ENCODE peak calls at places on chromosomes 3 and 15, in nine cellular contexts. One of them, this sample, is unnamed.

GRCh38 chr3:12897537-12898289 is 56.3 kb upstream of the RPL32 start:
- DNase-seq in GM20000: no peak
- DNase-seq in stimulated activated effector memory CD8-positive, alpha-beta T cell treated with anti-CD3 and anti-CD28 coated beads, Interleukin-12 subunit alpha, Interleukin-12 subunit beta, amount 100 ng/mL, for 72 hours: no peak
- DNase-seq in cerebellar cortex: no peak
- DNase-seq in progenitor cell of endocrine pancreas: no peak
- DNase-seq in neuronal stem cell: no peak
- DNase-seq in EL: no peak
- DNase-seq in heart right ventricle: no peak
- DNase-seq in activated B cell treated with CpG ODN at 0.5 μM for 24 hours: no peak
- DNase-seq in this sample: no peak

GRCh38 chr3:23712095-23712494 is 93.7 kb upstream of the UBE2E1 start:
- DNase-seq in GM20000: no peak
- DNase-seq in stimulated activated effector memory CD8-positive, alpha-beta T cell treated with anti-CD3 and anti-CD28 coated beads, Interleukin-12 subunit alpha, Interleukin-12 subunit beta, amount 100 ng/mL, for 72 hours: no peak
- DNase-seq in cerebellar cortex: no peak
- DNase-seq in progenitor cell of endocrine pancreas: no peak
- DNase-seq in neuronal stem cell: no peak
- DNase-seq in EL: no peak
- DNase-seq in heart right ventricle: no peak
- DNase-seq in activated B cell treated with CpG ODN at 0.5 μM for 24 hours: no peak
- DNase-seq in this sample: no peak

GRCh38 chr3:16504242-16504641 is 9.3 kb downstream of the RFTN1 start:
- DNase-seq in GM20000: peak
- DNase-seq in stimulated activated effector memory CD8-positive, alpha-beta T cell treated with anti-CD3 and anti-CD28 coated beads, Interleukin-12 subunit alpha, Interleukin-12 subunit beta, amount 100 ng/mL, for 72 hours: no peak
- DNase-seq in cerebellar cortex: no peak
- DNase-seq in progenitor cell of endocrine pancreas: no peak
- DNase-seq in neuronal stem cell: no peak
- DNase-seq in EL: peak
- DNase-seq in heart right ventricle: no peak
- DNase-seq in activated B cell treated with CpG ODN at 0.5 μM for 24 hours: no peak
- DNase-seq in this sample: no peak

GRCh38 chr3:112136959-112137693 is 4.1 kb upstream of the GCSAM start:
- DNase-seq in GM20000: no peak
- DNase-seq in stimulated activated effector memory CD8-positive, alpha-beta T cell treated with anti-CD3 and anti-CD28 coated beads, Interleukin-12 subunit alpha, Interleukin-12 subunit beta, amount 100 ng/mL, for 72 hours: no peak
- DNase-seq in cerebellar cortex: peak
- DNase-seq in progenitor cell of endocrine pancreas: no peak
- DNase-seq in neuronal stem cell: peak
- DNase-seq in EL: peak
- DNase-seq in heart right ventricle: no peak
- DNase-seq in activated B cell treated with CpG ODN at 0.5 μM for 24 hours: no peak
- DNase-seq in this sample: peak

GRCh38 chr3:142876417-142876816 is 12.5 kb downstream of the PCOLCE2 start:
- DNase-seq in GM20000: no peak
- DNase-seq in stimulated activated effector memory CD8-positive, alpha-beta T cell treated with anti-CD3 and anti-CD28 coated beads, Interleukin-12 subunit alpha, Interleukin-12 subunit beta, amount 100 ng/mL, for 72 hours: no peak
- DNase-seq in cerebellar cortex: no peak
- DNase-seq in progenitor cell of endocrine pancreas: no peak
- DNase-seq in neuronal stem cell: no peak
- DNase-seq in EL: no peak
- DNase-seq in heart right ventricle: no peak
- DNase-seq in activated B cell treated with CpG ODN at 0.5 μM for 24 hours: no peak
- DNase-seq in this sample: no peak

GRCh38 chr15:78291698-78292097 is 7.7 kb downstream of the SKIC8 start:
- DNase-seq in GM20000: no peak
- DNase-seq in stimulated activated effector memory CD8-positive, alpha-beta T cell treated with anti-CD3 and anti-CD28 coated beads, Interleukin-12 subunit alpha, Interleukin-12 subunit beta, amount 100 ng/mL, for 72 hours: no peak
- DNase-seq in cerebellar cortex: no peak
- DNase-seq in progenitor cell of endocrine pancreas: no peak
- DNase-seq in neuronal stem cell: no peak
- DNase-seq in EL: no peak
- DNase-seq in heart right ventricle: no peak
- DNase-seq in activated B cell treated with CpG ODN at 0.5 μM for 24 hours: no peak
- DNase-seq in this sample: no peak

GRCh38 chr3:20323307-20323927 is 137.4 kb upstream of the SGO1 start:
- DNase-seq in GM20000: no peak
- DNase-seq in stimulated activated effector memory CD8-positive, alpha-beta T cell treated with anti-CD3 and anti-CD28 coated beads, Interleukin-12 subunit alpha, Interleukin-12 subunit beta, amount 100 ng/mL, for 72 hours: no peak
- DNase-seq in cerebellar cortex: no peak
- DNase-seq in progenitor cell of endocrine pancreas: no peak
- DNase-seq in neuronal stem cell: no peak
- DNase-seq in EL: no peak
- DNase-seq in heart right ventricle: no peak
- DNase-seq in activated B cell treated with CpG ODN at 0.5 μM for 24 hours: no peak
- DNase-seq in this sample: no peak

GRCh38 chr3:197482001-197482400 is 73.8 kb downstream of the BDH1 start:
- DNase-seq in GM20000: no peak
- DNase-seq in stimulated activated effector memory CD8-positive, alpha-beta T cell treated with anti-CD3 and anti-CD28 coated beads, Interleukin-12 subunit alpha, Interleukin-12 subunit beta, amount 100 ng/mL, for 72 hours: no peak
- DNase-seq in cerebellar cortex: no peak
- DNase-seq in progenitor cell of endocrine pancreas: no peak
- DNase-seq in neuronal stem cell: no peak
- DNase-seq in EL: peak
- DNase-seq in heart right ventricle: no peak
- DNase-seq in activated B cell treated with CpG ODN at 0.5 μM for 24 hours: no peak
- DNase-seq in this sample: peak

GRCh38 chr3:36796896-36797295 is 32.5 kb upstream of the DCLK3 start:
- DNase-seq in GM20000: no peak
- DNase-seq in stimulated activated effector memory CD8-positive, alpha-beta T cell treated with anti-CD3 and anti-CD28 coated beads, Interleukin-12 subunit alpha, Interleukin-12 subunit beta, amount 100 ng/mL, for 72 hours: no peak
- DNase-seq in cerebellar cortex: no peak
- DNase-seq in progenitor cell of endocrine pancreas: no peak
- DNase-seq in neuronal stem cell: no peak
- DNase-seq in EL: peak
- DNase-seq in heart right ventricle: no peak
- DNase-seq in activated B cell treated with CpG ODN at 0.5 μM for 24 hours: no peak
- DNase-seq in this sample: peak